ENCODE peak calls at places on chromosomes 4 and X, in six cellular contexts. F is H9, B is ovary, P is RWPE1, H is fibroblast of pulmonary artery, T is epithelial cell of proximal tubule. S is an unnamed sample.
A peak's percentile ranks its signal among the peaks of the same experiment; 100 is the strongest.

GRCh38 chrX:77953708-77954107 is 15.7 kb downstream of the PGAM4 start:
- DNase-seq in H (no peak), T (no peak), F (no peak), B (no peak), P (peak; percentile 0), S (peak; percentile 58)

GRCh38 chrX:39152106-39152649 is 350.9 kb downstream of the MID1IP1 start:
- DNase-seq in P (peak; percentile 12), F (peak; percentile 76), B (peak; percentile 27), H (no peak), T (no peak), S (no peak)

GRCh38 chr4:98938386-98938785 is 9.5 kb upstream of the EIF4E start:
- DNase-seq in P (peak; percentile 26), H (peak; percentile 57), F (no peak), T (no peak), B (no peak), S (peak; percentile 62)

GRCh38 chr4:10084651-10085320 is 31.8 kb downstream of the WDR1 start:
- DNase-seq in F (no peak), T (no peak), B (peak; percentile 12), H (no peak), P (no peak), S (no peak)

GRCh38 chr4:130080872-130081451 is 985.0 kb downstream of the C4orf33 start:
- DNase-seq in T (peak; percentile 9), H (no peak), B (no peak), P (no peak), F (no peak), S (no peak)

GRCh38 chr4:76377922-76378321 is 43.0 kb downstream of the CCDC158 start:
- DNase-seq in H (peak; percentile 57), P (peak; percentile 20), F (no peak), B (no peak), T (no peak), S (peak; percentile 61)

GRCh38 chr4:148857234-148857972 is 415.2 kb upstream of the NR3C2 start:
- DNase-seq in F (no peak), B (no peak), P (no peak), T (peak; percentile 60), H (peak; percentile 21), S (peak; percentile 56)

GRCh38 chr4:77859256-77859655 is 3.4 kb upstream of the MRPL1 start:
- DNase-seq in P (no peak), B (no peak), H (no peak), T (no peak), F (no peak), S (no peak)

GRCh38 chr4:109955146-109955545 is 42.5 kb downstream of the EGF start:
- DNase-seq in F (no peak), H (no peak), B (no peak), P (no peak), T (no peak), S (no peak)

GRCh38 chr4:101711590-101712255 is 78.8 kb upstream of the BANK1 start:
- DNase-seq in B (no peak), P (no peak), T (no peak), F (no peak), H (no peak), S (no peak)

GRCh38 chr4:338759-339097 is 1.1 kb downstream of the ZNF141 start:
- DNase-seq in F (no peak), T (no peak), B (no peak), P (no peak), H (no peak), S (no peak)

GRCh38 chr4:113445286-113445685 is 316.3 kb downstream of the CAMK2D start:
- DNase-seq in P (peak; percentile 36), F (no peak), B (peak; percentile 72), T (peak; percentile 61), H (peak; percentile 99), S (peak; percentile 94)

GRCh38 chrX:33183366-33183765 is 28.0 kb downstream of the DMD start:
- DNase-seq in P (no peak), F (no peak), T (no peak), H (peak; percentile 54), B (peak; percentile 29), S (peak; percentile 82)

GRCh38 chr4:128831526-128832252 is 22.2 kb downstream of the JADE1 start:
- DNase-seq in T (no peak), B (peak; percentile 1), H (peak; percentile 48), P (no peak), F (peak; percentile 70), S (peak; percentile 57)

GRCh38 chr4:11626046-11626445 is 197.4 kb upstream of the HS3ST1 start:
- DNase-seq in B (no peak), T (no peak), P (peak; percentile 53), F (no peak), H (no peak), S (no peak)

GRCh38 chr4:115376866-115377265 is 263.4 kb upstream of the NDST4 start:
- DNase-seq in T (no peak), P (no peak), F (no peak), B (no peak), H (no peak), S (no peak)

DNA sequence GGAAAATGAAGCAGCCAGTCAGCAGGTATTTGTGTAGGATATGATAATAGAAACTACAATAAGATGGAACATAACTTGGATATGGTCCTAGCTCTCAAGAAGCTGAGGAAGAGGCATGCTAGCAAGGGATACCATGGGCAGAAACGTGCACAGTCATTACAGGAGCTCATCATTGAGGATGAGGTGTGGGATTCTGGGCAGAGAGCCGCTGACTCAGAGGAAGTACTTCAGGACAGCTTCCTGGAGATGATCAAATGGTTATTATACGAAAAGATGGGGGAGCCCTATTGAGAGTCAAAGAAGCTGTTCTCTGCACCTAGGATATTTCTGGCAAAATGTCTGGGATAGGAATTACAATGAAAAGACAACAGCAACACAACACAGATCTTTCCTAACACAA is 116.0 kb upstream of the PDE5A start:
- DNase-seq in H (no peak), F (no peak), T (no peak), B (no peak), P (no peak), S (no peak)
- TF ChIP-seq CTCF in H (no peak), F (no peak), T (no peak), B (no peak), P (no peak), S (no peak)

DNA sequence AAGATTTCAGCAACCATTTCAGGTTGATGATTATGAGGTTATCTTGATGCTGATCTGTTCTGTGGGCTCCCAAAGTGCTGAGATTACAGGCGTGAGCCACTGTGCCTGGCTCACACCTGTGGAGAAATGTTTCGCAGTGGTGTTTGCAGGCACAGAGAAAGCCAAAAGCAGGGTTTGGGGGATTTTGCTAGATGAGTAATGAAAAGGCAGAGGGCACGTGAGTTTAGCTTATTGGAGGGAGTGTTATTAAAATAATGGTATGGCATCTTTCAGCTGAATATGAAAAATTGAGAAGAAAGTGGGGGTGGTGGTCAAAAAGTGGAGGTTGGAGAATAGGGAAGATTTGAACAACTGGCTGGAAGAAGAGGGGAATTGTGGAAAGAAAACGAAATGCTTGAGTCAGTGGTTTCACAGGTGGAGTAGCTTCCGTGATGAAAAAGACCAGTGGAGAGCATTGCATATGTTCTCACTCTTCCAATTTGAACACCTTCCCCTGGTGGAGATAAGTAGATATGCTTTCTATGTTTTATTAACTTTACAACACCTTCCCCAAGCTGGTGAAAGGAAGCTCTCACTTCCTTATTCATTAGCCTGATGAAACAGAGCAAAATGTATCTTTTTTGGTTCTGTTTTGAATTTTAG is 1.1 kb upstream of the CHST7 start:
- DNase-seq in T (no peak), H (no peak), P (no peak), B (no peak), F (no peak), S (no peak)
- TF ChIP-seq CTCF in T (peak; percentile 20), H (peak; percentile 2), P (no peak), B (no peak), F (no peak), S (no peak)

GRCh38 chr4:121462660-121463261 is 81.9 kb upstream of the QRFPR start:
- DNase-seq in P (peak; percentile 22), B (no peak), F (peak; percentile 59), T (no peak), H (peak; percentile 84), S (peak; percentile 61)
- TF ChIP-seq CTCF in P (peak; percentile 75), B (no peak), F (peak; percentile 81), T (peak; percentile 92), H (peak; percentile 93), S (peak; percentile 65)

GRCh38 chr4:6574747-6575502 is at the start of gene MAN2B2:
- DNase-seq in P (peak; percentile 86), F (peak; percentile 93), B (peak; percentile 90), T (no peak), H (peak; percentile 72), S (peak; percentile 63)
- TF ChIP-seq CTCF in P (no peak), F (peak; percentile 43), B (no peak), T (no peak), H (no peak), S (peak; percentile 7)

S was measured in IMR-90.